ENCODE peak calls at places on chromosomes 1 and 21, in six cellular contexts. P is mesenchymal stem cell, Z is IMR-90, L is H9, R is neuronal stem cell, V is H1. W is an unnamed sample.

GRCh38 chr1:1599030-1599916 is 662 bp downstream of the FNDC10 start:
- DNase-seq in P (peak; percentile 40), Z (peak; percentile 37), L (peak; percentile 70), R (peak; percentile 44), V (no peak), W (peak; percentile 32)

GRCh38 chr1:10630661-10631120 is 155.9 kb downstream of the PEX14 start:
- DNase-seq in P (no peak), Z (no peak), L (no peak), R (no peak), V (no peak), W (no peak)

GRCh38 chr1:119549719-119550141 is 42.7 kb downstream of the HSD3B1 start:
- DNase-seq in P (peak; percentile 67), Z (peak; percentile 67), L (peak; percentile 81), R (peak; percentile 65), V (peak; percentile 19), W (peak; percentile 88)

GRCh38 chr1:206685256-206685748 is 597 bp downstream of the MAPKAPK2 start:
- DNase-seq in P (peak; percentile 49), Z (peak; percentile 53), L (no peak), R (peak; percentile 36), V (no peak), W (no peak)

GRCh38 chr21:42429856-42430255 is 26.2 kb downstream of the UBASH3A start:
- DNase-seq in P (no peak), Z (no peak), L (no peak), R (no peak), V (no peak), W (peak; percentile 28)

GRCh38 chr1:91689586-91690481 is 189.2 kb downstream of the CDC7 start:
- DNase-seq in P (peak; percentile 58), Z (no peak), L (no peak), R (no peak), V (no peak), W (no peak)

GRCh38 chr1:31259746-31260145 is 20.1 kb upstream of the NKAIN1 start:
- DNase-seq in P (no peak), Z (no peak), L (no peak), R (no peak), V (no peak), W (no peak)

GRCh38 chr1:222370911-222371717 is 176.8 kb downstream of the HHIPL2 start:
- DNase-seq in P (peak; percentile 88), Z (peak; percentile 99), L (no peak), R (no peak), V (no peak), W (peak; percentile 32)

GRCh38 chr21:10616535-10616934 is 95.2 kb downstream of the TPTE start:
- DNase-seq in P (no peak), Z (no peak), L (no peak), R (no peak), V (no peak), W (no peak)

GRCh38 chr1:232950197-232950918 is at the start of gene NTPCR:
- DNase-seq in P (peak; percentile 91), Z (peak; percentile 90), L (peak; percentile 96), R (peak; percentile 96), V (peak; percentile 88), W (peak; percentile 97)

GRCh38 chr1:241841661-241842060 is 6.3 kb upstream of the EXO1 start:
- DNase-seq in P (no peak), Z (no peak), L (no peak), R (no peak), V (no peak), W (no peak)

GRCh38 chr1:246269466-246269865 is 237.6 kb downstream of the SMYD3 start:
- DNase-seq in P (no peak), Z (no peak), L (no peak), R (no peak), V (no peak), W (no peak)
- H4K8ac ChIP-seq in P (no peak overlapping the region), Z (no peak overlapping the region), L (no peak overlapping the region), R (no peak overlapping the region), V (no peak overlapping the region), W (no peak overlapping the region)

DNA sequence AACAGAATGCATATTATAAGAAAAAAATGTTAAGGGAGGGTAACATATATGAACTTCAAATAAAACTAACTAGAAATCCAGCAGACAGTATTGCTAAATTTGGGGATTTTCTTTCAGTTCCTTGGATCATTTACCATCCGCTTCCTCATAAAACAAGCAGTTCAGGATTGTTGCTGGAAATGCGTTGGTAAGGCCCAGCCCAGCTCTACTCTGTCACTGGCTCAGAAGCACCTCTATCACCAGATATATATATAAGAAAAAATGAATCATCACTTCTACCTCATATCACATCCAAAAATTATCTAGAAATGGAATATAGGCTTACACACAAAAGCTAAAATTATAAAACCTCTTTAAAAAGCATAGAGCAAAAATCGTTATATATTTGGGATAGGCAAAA is 28.2 kb upstream of the COG2 start:
- DNase-seq in P (no peak), Z (no peak), L (no peak), R (no peak), V (no peak), W (no peak)
- H3K4me2 ChIP-seq in P (no peak overlapping the region), Z (no peak overlapping the region), L (no peak overlapping the region), R (no peak overlapping the region), V (no peak overlapping the region), W (no peak overlapping the region)

GRCh38 chr1:47436979-47437517 is 796 bp upstream of the FOXD2 start:
- DNase-seq in P (peak; percentile 22), Z (peak; percentile 29), L (no peak), R (no peak), V (no peak), W (no peak)
- H3K27ac ChIP-seq in P (no peak overlapping the region), Z (peak overlapping the region; percentile 23), L (no peak overlapping the region), R (no peak overlapping the region), V (no peak overlapping the region), W (no peak overlapping the region)

DNA sequence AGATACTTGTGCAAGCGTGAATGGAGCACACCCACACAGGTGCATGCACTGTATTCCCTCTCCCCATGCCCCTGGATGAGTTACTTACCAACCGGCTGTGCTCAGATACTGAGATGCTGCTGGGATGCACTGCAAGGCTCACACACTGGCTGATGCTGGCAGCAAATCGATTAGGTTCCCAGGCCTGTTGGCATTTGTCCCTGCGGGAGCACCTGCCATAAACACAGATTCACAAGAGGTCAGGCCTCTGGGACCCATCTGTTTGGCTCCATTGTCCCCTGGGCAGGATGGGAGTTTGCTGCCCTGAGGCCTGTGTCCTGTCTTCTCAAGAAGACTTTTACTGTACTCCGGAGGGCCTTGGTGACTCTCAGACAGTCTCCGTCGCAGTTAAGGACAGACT is 145.4 kb downstream of the PLXNA2 start:
- DNase-seq in P (no peak), Z (no peak), L (no peak), R (no peak), V (no peak), W (no peak)
- H4K8ac ChIP-seq in P (no peak overlapping the region), Z (no peak overlapping the region), L (no peak overlapping the region), R (no peak overlapping the region), V (no peak overlapping the region), W (no peak overlapping the region)

DNA sequence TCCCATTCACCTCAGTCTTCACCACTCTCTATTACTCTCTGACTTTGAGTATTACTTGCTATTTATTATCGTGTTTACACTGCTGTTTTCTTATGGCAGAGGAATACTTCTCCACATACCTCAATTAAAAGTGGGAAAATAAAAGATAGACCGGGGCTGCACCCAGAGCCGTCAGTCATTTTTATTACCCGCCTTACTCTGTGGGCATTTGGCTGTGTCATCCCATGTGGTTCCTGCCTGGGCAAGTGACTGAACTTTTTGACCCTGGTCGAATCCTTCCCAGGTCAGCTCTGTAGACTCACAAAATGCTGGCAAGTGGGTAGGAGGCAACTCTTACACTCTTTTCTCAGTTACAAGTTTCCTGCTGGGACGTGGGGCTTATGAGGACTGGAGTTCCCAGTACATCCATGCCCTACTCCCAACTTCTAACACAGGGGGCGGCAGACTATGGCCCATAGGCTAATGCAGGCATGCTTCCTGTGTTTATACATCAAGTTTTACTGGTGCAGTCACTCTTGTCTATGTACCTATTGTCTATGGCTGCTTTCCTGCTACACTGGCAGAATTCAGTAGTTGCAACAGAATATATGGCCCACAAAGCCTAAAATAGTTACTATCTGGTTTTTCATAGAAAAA is 69.5 kb upstream of the KCND3 start:
- DNase-seq in P (no peak), Z (no peak), L (peak; percentile 45), R (no peak), V (peak; percentile 3), W (peak; percentile 51)
- H3K4me2 ChIP-seq in P (no peak overlapping the region), Z (no peak overlapping the region), L (no peak overlapping the region), R (no peak overlapping the region), V (no peak overlapping the region), W (no peak overlapping the region)

GRCh38 chr1:54986532-54986931 is 6.1 kb downstream of the TMEM61 start:
- DNase-seq in P (no peak), Z (no peak), L (no peak), R (no peak), V (no peak), W (no peak)

GRCh38 chr1:54988975-54989374 is 8.5 kb downstream of the TMEM61 start:
- DNase-seq in P (no peak), Z (no peak), L (no peak), R (no peak), V (no peak), W (no peak)

GRCh38 chr1:54989473-54989872 is 9.0 kb downstream of the TMEM61 start:
- DNase-seq in P (no peak), Z (no peak), L (no peak), R (no peak), V (no peak), W (no peak)

GRCh38 chr1:54986025-54986424 is 5.6 kb downstream of the TMEM61 start:
- DNase-seq in P (no peak), Z (no peak), L (no peak), R (no peak), V (no peak), W (no peak)

GRCh38 chr1:54987830-54988705 is 7.6 kb downstream of the TMEM61 start:
- DNase-seq in P (peak; percentile 14), Z (peak; percentile 69), L (no peak), R (no peak), V (no peak), W (peak; percentile 28)
- H3K27ac ChIP-seq in P (no peak overlapping the region), Z (no peak overlapping the region), L (no peak overlapping the region), R (no peak overlapping the region), V (no peak overlapping the region), W (no peak overlapping the region)

GRCh38 chr1:151581446-151581845 is 30.4 kb upstream of the SNX27 start:
- DNase-seq in P (no peak), Z (no peak), L (no peak), R (no peak), V (no peak), W (no peak)
- H4K8ac ChIP-seq in P (no peak overlapping the region), Z (no peak overlapping the region), L (no peak overlapping the region), R (no peak overlapping the region), V (no peak overlapping the region), W (no peak overlapping the region)

DNA sequence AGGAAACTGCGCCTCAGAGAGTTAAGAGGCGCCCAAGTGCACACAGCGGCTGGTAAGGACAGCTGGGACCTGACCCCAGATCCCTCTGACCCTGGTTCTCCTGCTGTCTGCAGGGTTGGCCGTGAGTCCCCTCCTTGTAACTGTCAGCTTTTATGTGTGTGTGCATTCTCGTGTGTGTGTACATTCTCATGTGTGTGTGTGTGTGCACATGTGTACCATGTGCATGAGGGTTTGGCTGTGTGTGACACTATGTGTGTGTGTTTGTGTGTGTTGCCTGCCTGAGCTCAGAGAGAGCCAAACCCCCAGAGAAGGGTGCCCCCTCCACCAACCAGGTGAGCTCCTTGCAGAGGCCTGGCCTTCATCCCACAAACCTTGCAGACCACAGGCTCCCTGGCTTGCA is 25.9 kb upstream of the EFHD2 start:
- DNase-seq in P (no peak), Z (no peak), L (no peak), R (no peak), V (no peak), W (no peak)
- H3K4me2 ChIP-seq in P (no peak overlapping the region), Z (no peak overlapping the region), L (peak overlapping the region; percentile 54), R (no peak overlapping the region), V (peak overlapping the region; percentile 86), W (no peak overlapping the region)